ENCODE peak calls at places on chromosomes 1 and 21, in six cellular contexts. One of them, this sample, is unnamed.

GRCh38 chr1:150233359-150234308 is 2.3 kb downstream of the ANP32E start:
- DNase-seq in upper lobe of right lung: peak; percentile 72
- DNase-seq in astrocyte of the spinal cord: peak; percentile 22
- DNase-seq in RWPE2: no peak
- DNase-seq in AG04449: no peak
- DNase-seq in fibroblast of pulmonary artery: peak; percentile 48
- DNase-seq in this sample: no peak

GRCh38 chr1:1115136-1115829 is 606 bp downstream of the C1orf159 start:
- DNase-seq in upper lobe of right lung: peak; percentile 59
- DNase-seq in astrocyte of the spinal cord: no peak
- DNase-seq in RWPE2: peak; percentile 29
- DNase-seq in AG04449: no peak
- DNase-seq in fibroblast of pulmonary artery: no peak
- DNase-seq in this sample: peak; percentile 59

GRCh38 chr1:184906771-184907170 is 67.5 kb downstream of the NIBAN1 start:
- DNase-seq in upper lobe of right lung: no peak
- DNase-seq in astrocyte of the spinal cord: no peak
- DNase-seq in RWPE2: no peak
- DNase-seq in AG04449: peak; percentile 33
- DNase-seq in fibroblast of pulmonary artery: peak; percentile 38
- DNase-seq in this sample: no peak

GRCh38 chr1:54566438-54567141 is 18.6 kb downstream of the ACOT11 start:
- DNase-seq in upper lobe of right lung: no peak
- DNase-seq in astrocyte of the spinal cord: no peak
- DNase-seq in RWPE2: no peak
- DNase-seq in AG04449: no peak
- DNase-seq in fibroblast of pulmonary artery: no peak
- DNase-seq in this sample: no peak

GRCh38 chr1:154999651-155000474 is 2.7 kb upstream of the ZBTB7B start:
- DNase-seq in upper lobe of right lung: peak; percentile 75
- DNase-seq in astrocyte of the spinal cord: no peak
- DNase-seq in RWPE2: peak; percentile 47
- DNase-seq in AG04449: no peak
- DNase-seq in fibroblast of pulmonary artery: no peak
- DNase-seq in this sample: peak; percentile 59

GRCh38 chr1:201218409-201218808 is 27.8 kb downstream of the IGFN1 start:
- DNase-seq in upper lobe of right lung: peak; percentile 53
- DNase-seq in astrocyte of the spinal cord: no peak
- DNase-seq in RWPE2: no peak
- DNase-seq in AG04449: no peak
- DNase-seq in fibroblast of pulmonary artery: no peak
- DNase-seq in this sample: no peak

GRCh38 chr1:21896026-21896425 is 41.1 kb downstream of the HSPG2 start:
- DNase-seq in upper lobe of right lung: no peak
- DNase-seq in astrocyte of the spinal cord: no peak
- DNase-seq in RWPE2: peak; percentile 23
- DNase-seq in AG04449: no peak
- DNase-seq in fibroblast of pulmonary artery: no peak
- DNase-seq in this sample: no peak

GRCh38 chr1:169312084-169312954 is 55.3 kb downstream of the NME7 start:
- DNase-seq in upper lobe of right lung: no peak
- DNase-seq in astrocyte of the spinal cord: peak; percentile 96
- DNase-seq in RWPE2: peak; percentile 71
- DNase-seq in AG04449: peak; percentile 86
- DNase-seq in fibroblast of pulmonary artery: peak; percentile 88
- DNase-seq in this sample: no peak

GRCh38 chr1:215529111-215529510 is 38.0 kb upstream of the KCTD3 start:
- DNase-seq in upper lobe of right lung: no peak
- DNase-seq in astrocyte of the spinal cord: no peak
- DNase-seq in RWPE2: no peak
- DNase-seq in AG04449: no peak
- DNase-seq in fibroblast of pulmonary artery: no peak
- DNase-seq in this sample: no peak

GRCh38 chr1:154456631-154457030 is 45.4 kb upstream of the TDRD10 start:
- DNase-seq in upper lobe of right lung: no peak
- DNase-seq in astrocyte of the spinal cord: no peak
- DNase-seq in RWPE2: no peak
- DNase-seq in AG04449: no peak
- DNase-seq in fibroblast of pulmonary artery: no peak
- DNase-seq in this sample: peak; percentile 18

GRCh38 chr1:154793674-154794073 is 76.4 kb downstream of the KCNN3 start:
- DNase-seq in upper lobe of right lung: no peak
- DNase-seq in astrocyte of the spinal cord: no peak
- DNase-seq in RWPE2: no peak
- DNase-seq in AG04449: no peak
- DNase-seq in fibroblast of pulmonary artery: no peak
- DNase-seq in this sample: no peak

GRCh38 chr1:59549067-59549837 is 252.4 kb downstream of the FGGY start:
- DNase-seq in upper lobe of right lung: no peak
- DNase-seq in astrocyte of the spinal cord: no peak
- DNase-seq in RWPE2: no peak
- DNase-seq in AG04449: no peak
- DNase-seq in fibroblast of pulmonary artery: no peak
- DNase-seq in this sample: no peak

GRCh38 chr1:200428482-200429205 is 18.8 kb upstream of the ZNF281 start:
- DNase-seq in upper lobe of right lung: no peak
- DNase-seq in astrocyte of the spinal cord: peak; percentile 47
- DNase-seq in RWPE2: no peak
- DNase-seq in AG04449: no peak
- DNase-seq in fibroblast of pulmonary artery: peak; percentile 76
- DNase-seq in this sample: no peak

GRCh38 chr1:175564723-175565122 is 178.7 kb downstream of the TNR start:
- DNase-seq in upper lobe of right lung: no peak
- DNase-seq in astrocyte of the spinal cord: no peak
- DNase-seq in RWPE2: no peak
- DNase-seq in AG04449: no peak
- DNase-seq in fibroblast of pulmonary artery: no peak
- DNase-seq in this sample: no peak

GRCh38 chr21:43739648-43740435 is 20.9 kb downstream of the PDXK start:
- DNase-seq in upper lobe of right lung: no peak
- DNase-seq in astrocyte of the spinal cord: no peak
- DNase-seq in RWPE2: no peak
- DNase-seq in AG04449: no peak
- DNase-seq in fibroblast of pulmonary artery: no peak
- DNase-seq in this sample: peak; percentile 93

GRCh38 chr1:210301254-210301955 is 27.3 kb upstream of the HHAT start:
- DNase-seq in upper lobe of right lung: no peak
- DNase-seq in astrocyte of the spinal cord: peak; percentile 24
- DNase-seq in RWPE2: no peak
- DNase-seq in AG04449: no peak
- DNase-seq in fibroblast of pulmonary artery: no peak
- DNase-seq in this sample: no peak

GRCh38 chr1:236663934-236664333 is 22.4 kb upstream of the ACTN2 start:
- DNase-seq in upper lobe of right lung: no peak
- DNase-seq in astrocyte of the spinal cord: no peak
- DNase-seq in RWPE2: no peak
- DNase-seq in AG04449: no peak
- DNase-seq in fibroblast of pulmonary artery: no peak
- DNase-seq in this sample: no peak

GRCh38 chr1:30371888-30372791 is 351.2 kb downstream of the MATN1 start:
- DNase-seq in upper lobe of right lung: no peak
- DNase-seq in astrocyte of the spinal cord: no peak
- DNase-seq in RWPE2: peak; percentile 32
- DNase-seq in AG04449: no peak
- DNase-seq in fibroblast of pulmonary artery: no peak
- DNase-seq in this sample: no peak

GRCh38 chr1:43608789-43609188 is 41.2 kb upstream of the KDM4A start:
- DNase-seq in upper lobe of right lung: no peak
- DNase-seq in astrocyte of the spinal cord: no peak
- DNase-seq in RWPE2: no peak
- DNase-seq in AG04449: no peak
- DNase-seq in fibroblast of pulmonary artery: no peak
- DNase-seq in this sample: no peak

GRCh38 chr1:61851849-61852692 is 109.8 kb downstream of the PATJ start:
- DNase-seq in upper lobe of right lung: no peak
- DNase-seq in astrocyte of the spinal cord: peak; percentile 79
- DNase-seq in RWPE2: no peak
- DNase-seq in AG04449: peak; percentile 17
- DNase-seq in fibroblast of pulmonary artery: peak; percentile 90
- DNase-seq in this sample: no peak

GRCh38 chr1:207698822-207699483 is 52.9 kb upstream of the CD46 start:
- DNase-seq in upper lobe of right lung: peak; percentile 73
- DNase-seq in astrocyte of the spinal cord: peak; percentile 49
- DNase-seq in RWPE2: no peak
- DNase-seq in AG04449: no peak
- DNase-seq in fibroblast of pulmonary artery: peak; percentile 71
- DNase-seq in this sample: no peak

GRCh38 chr1:84847253-84848247 is 45.5 kb downstream of the LPAR3 start:
- DNase-seq in upper lobe of right lung: peak; percentile 90
- DNase-seq in astrocyte of the spinal cord: peak; percentile 96
- DNase-seq in RWPE2: peak; percentile 95
- DNase-seq in AG04449: peak; percentile 80
- DNase-seq in fibroblast of pulmonary artery: peak; percentile 100
- DNase-seq in this sample: no peak

GRCh38 chr1:1775364-1776226 is 2.7 kb downstream of the NADK start:
- DNase-seq in upper lobe of right lung: no peak
- DNase-seq in astrocyte of the spinal cord: no peak
- DNase-seq in RWPE2: no peak
- DNase-seq in AG04449: no peak
- DNase-seq in fibroblast of pulmonary artery: no peak
- DNase-seq in this sample: no peak

GRCh38 chr21:20875741-20876140 is 122.5 kb upstream of the NCAM2 start:
- DNase-seq in upper lobe of right lung: no peak
- DNase-seq in astrocyte of the spinal cord: peak; percentile 4
- DNase-seq in RWPE2: no peak
- DNase-seq in AG04449: no peak
- DNase-seq in fibroblast of pulmonary artery: no peak
- DNase-seq in this sample: no peak

GRCh38 chr1:116835161-116835560 is 74.6 kb upstream of the PTGFRN start:
- DNase-seq in upper lobe of right lung: no peak
- DNase-seq in astrocyte of the spinal cord: no peak
- DNase-seq in RWPE2: no peak
- DNase-seq in AG04449: no peak
- DNase-seq in fibroblast of pulmonary artery: no peak
- DNase-seq in this sample: no peak

GRCh38 chr1:158999301-159000069 is 10.2 kb upstream of the IFI16 start:
- DNase-seq in upper lobe of right lung: no peak
- DNase-seq in astrocyte of the spinal cord: peak; percentile 95
- DNase-seq in RWPE2: peak; percentile 71
- DNase-seq in AG04449: peak; percentile 79
- DNase-seq in fibroblast of pulmonary artery: peak; percentile 99
- DNase-seq in this sample: no peak

GRCh38 chr1:101902199-101902598 is 94.5 kb downstream of the OLFM3 start:
- DNase-seq in upper lobe of right lung: no peak
- DNase-seq in astrocyte of the spinal cord: no peak
- DNase-seq in RWPE2: no peak
- DNase-seq in AG04449: no peak
- DNase-seq in fibroblast of pulmonary artery: no peak
- DNase-seq in this sample: no peak

GRCh38 chr1:247007511-247008405 is at the start of gene ZNF695:
- DNase-seq in upper lobe of right lung: peak; percentile 87
- DNase-seq in astrocyte of the spinal cord: peak; percentile 96
- DNase-seq in RWPE2: peak; percentile 93
- DNase-seq in AG04449: peak; percentile 73
- DNase-seq in fibroblast of pulmonary artery: peak; percentile 95
- DNase-seq in this sample: peak; percentile 98

GRCh38 chr1:95219407-95219806 is 14.6 kb upstream of the RWDD3 start:
- DNase-seq in upper lobe of right lung: no peak
- DNase-seq in astrocyte of the spinal cord: no peak
- DNase-seq in RWPE2: no peak
- DNase-seq in AG04449: no peak
- DNase-seq in fibroblast of pulmonary artery: no peak
- DNase-seq in this sample: no peak

GRCh38 chr1:17919525-17920439 is 164.6 kb downstream of the ACTL8 start:
- DNase-seq in upper lobe of right lung: no peak
- DNase-seq in astrocyte of the spinal cord: peak; percentile 55
- DNase-seq in RWPE2: no peak
- DNase-seq in AG04449: no peak
- DNase-seq in fibroblast of pulmonary artery: peak; percentile 68
- DNase-seq in this sample: no peak
- TF ChIP-seq CTCF in upper lobe of right lung: peak; percentile 17
- TF ChIP-seq CTCF in astrocyte of the spinal cord: no peak
- TF ChIP-seq CTCF in RWPE2: peak; percentile 32
- TF ChIP-seq CTCF in AG04449: peak; percentile 15
- TF ChIP-seq CTCF in fibroblast of pulmonary artery: no peak
- TF ChIP-seq CTCF in this sample: peak; percentile 13

GRCh38 chr1:91507330-91507729 is 6.7 kb downstream of the CDC7 start:
- DNase-seq in upper lobe of right lung: no peak
- DNase-seq in astrocyte of the spinal cord: no peak
- DNase-seq in RWPE2: no peak
- DNase-seq in AG04449: no peak
- DNase-seq in fibroblast of pulmonary artery: peak; percentile 31
- DNase-seq in this sample: no peak
- TF ChIP-seq CTCF in upper lobe of right lung: peak; percentile 22
- TF ChIP-seq CTCF in astrocyte of the spinal cord: no peak
- TF ChIP-seq CTCF in RWPE2: no peak
- TF ChIP-seq CTCF in AG04449: no peak
- TF ChIP-seq CTCF in fibroblast of pulmonary artery: peak; percentile 14
- TF ChIP-seq CTCF in this sample: peak; percentile 67

GRCh38 chr1:173507847-173508209 is 30.7 kb downstream of the PRDX6 start:
- DNase-seq in upper lobe of right lung: no peak
- DNase-seq in astrocyte of the spinal cord: no peak
- DNase-seq in RWPE2: no peak
- DNase-seq in AG04449: no peak
- DNase-seq in fibroblast of pulmonary artery: no peak
- DNase-seq in this sample: no peak

GRCh38 chr1:173505401-173505800 is 28.3 kb downstream of the PRDX6 start:
- DNase-seq in upper lobe of right lung: no peak
- DNase-seq in astrocyte of the spinal cord: no peak
- DNase-seq in RWPE2: no peak
- DNase-seq in AG04449: no peak
- DNase-seq in fibroblast of pulmonary artery: no peak
- DNase-seq in this sample: no peak

GRCh38 chr1:173508541-173508940 is 31.4 kb downstream of the PRDX6 start:
- DNase-seq in upper lobe of right lung: no peak
- DNase-seq in astrocyte of the spinal cord: no peak
- DNase-seq in RWPE2: no peak
- DNase-seq in AG04449: no peak
- DNase-seq in fibroblast of pulmonary artery: no peak
- DNase-seq in this sample: no peak

GRCh38 chr1:173507205-173507846 is 30.2 kb downstream of the PRDX6 start:
- DNase-seq in upper lobe of right lung: no peak
- DNase-seq in astrocyte of the spinal cord: peak; percentile 89
- DNase-seq in RWPE2: no peak
- DNase-seq in AG04449: peak; percentile 50
- DNase-seq in fibroblast of pulmonary artery: peak; percentile 35
- DNase-seq in this sample: no peak

DNA sequence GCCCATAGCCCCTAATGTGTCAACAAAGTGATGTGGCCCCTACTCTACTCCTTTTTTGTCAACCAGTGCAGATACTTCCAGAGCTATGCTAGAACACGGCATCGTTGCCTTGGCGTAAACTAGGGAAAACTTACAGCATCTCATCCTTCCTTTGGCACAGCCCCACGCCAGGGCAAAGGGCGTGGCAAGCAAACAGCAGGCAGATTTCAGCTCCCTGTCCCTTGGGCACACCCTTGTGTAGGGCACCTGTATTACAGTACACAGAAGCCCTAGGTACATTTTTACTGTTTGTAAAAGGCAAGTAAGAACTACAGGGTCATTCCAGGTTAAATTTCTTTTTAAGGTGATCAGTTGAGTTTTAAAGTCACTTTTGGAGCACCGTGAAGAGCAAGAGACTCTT is 29.3 kb downstream of the PRDX6 start:
- DNase-seq in upper lobe of right lung: no peak
- DNase-seq in astrocyte of the spinal cord: no peak
- DNase-seq in RWPE2: no peak
- DNase-seq in AG04449: no peak
- DNase-seq in fibroblast of pulmonary artery: no peak
- DNase-seq in this sample: no peak
- TF ChIP-seq CTCF in upper lobe of right lung: no peak
- TF ChIP-seq CTCF in astrocyte of the spinal cord: no peak
- TF ChIP-seq CTCF in RWPE2: peak; percentile 16
- TF ChIP-seq CTCF in AG04449: no peak
- TF ChIP-seq CTCF in fibroblast of pulmonary artery: no peak
- TF ChIP-seq CTCF in this sample: peak; percentile 14

GRCh38 chr1:47529520-47530098 is 91.8 kb downstream of the FOXD2 start:
- DNase-seq in upper lobe of right lung: no peak
- DNase-seq in astrocyte of the spinal cord: no peak
- DNase-seq in RWPE2: no peak
- DNase-seq in AG04449: no peak
- DNase-seq in fibroblast of pulmonary artery: no peak
- DNase-seq in this sample: no peak
- TF ChIP-seq CTCF in upper lobe of right lung: peak; percentile 44
- TF ChIP-seq CTCF in astrocyte of the spinal cord: peak; percentile 58
- TF ChIP-seq CTCF in RWPE2: peak; percentile 22
- TF ChIP-seq CTCF in AG04449: peak; percentile 8
- TF ChIP-seq CTCF in fibroblast of pulmonary artery: peak; percentile 54
- TF ChIP-seq CTCF in this sample: peak; percentile 78

This sample was measured in chondrocyte.